ENCODE peak calls at places on chromosomes 2 and 18, in four cellular contexts. G, R, Q and O are unnamed samples.

GRCh38 chr2:14902953-14903352 is 270.4 kb downstream of the LRATD1 start:
- DNase-seq in G (no peak), R (no peak), Q (no peak), O (no peak)

GRCh38 chr2:239154971-239155805 is 245.6 kb downstream of the HDAC4 start:
- DNase-seq in G (no peak), R (no peak), Q (no peak), O (no peak)

GRCh38 chr2:41932241-41933034 is 115.4 kb upstream of the PKDCC start:
- DNase-seq in G (peak), R (no peak), Q (no peak), O (no peak)

GRCh38 chr18:74082476-74083070 is 65.1 kb downstream of the FBXO15 start:
- DNase-seq in G (no peak), R (peak), Q (peak), O (peak)

GRCh38 chr2:2157400-2157799 is 173.7 kb downstream of the MYT1L start:
- DNase-seq in G (no peak), R (no peak), Q (no peak), O (no peak)

GRCh38 chr2:120775801-120776589 is 40.3 kb downstream of the GLI2 start:
- DNase-seq in G (no peak), R (no peak), Q (no peak), O (no peak)

GRCh38 chr18:36199691-36200295 is 12.5 kb downstream of the MOCOS start:
- DNase-seq in G (no peak), R (no peak), Q (no peak), O (no peak)

GRCh38 chr2:54597153-54597827 is 126.2 kb upstream of the EML6 start:
- DNase-seq in G (no peak), R (no peak), Q (no peak), O (no peak)

GRCh38 chr18:63708650-63709049 is 5.9 kb downstream of the SERPINB11 start:
- DNase-seq in G (no peak), R (no peak), Q (no peak), O (no peak)

GRCh38 chr18:46302866-46303485 is 198.8 kb downstream of the HAUS1 start:
- DNase-seq in G (no peak), R (no peak), Q (no peak), O (no peak)

GRCh38 chr2:146003337-146003736 is 1483.4 kb upstream of the ZEB2 start:
- DNase-seq in G (no peak), R (no peak), Q (no peak), O (no peak)

GRCh38 chr18:73564073-73564472 is 583.6 kb downstream of the FBXO15 start:
- DNase-seq in G (no peak), R (no peak), Q (no peak), O (no peak)

GRCh38 chr2:68807821-68808266 is 63.4 kb downstream of the BMP10 start:
- DNase-seq in G (no peak), R (no peak), Q (no peak), O (no peak)

GRCh38 chr18:3984163-3984757 is 470.8 kb downstream of the DLGAP1 start:
- DNase-seq in G (no peak), R (peak), Q (no peak), O (no peak)

GRCh38 chr2:178863856-178864620 is 56.8 kb upstream of the TTN start:
- DNase-seq in G (no peak), R (no peak), Q (no peak), O (no peak)

GRCh38 chr18:37393945-37394609 is 171.5 kb downstream of the CELF4 start:
- DNase-seq in G (peak), R (no peak), Q (no peak), O (peak)

GRCh38 chr18:59454909-59455727 is 96.1 kb upstream of the LMAN1 start:
- DNase-seq in G (no peak), R (no peak), Q (no peak), O (peak)

GRCh38 chr2:127567351-127567854 is 31.9 kb downstream of the MYO7B start:
- DNase-seq in G (no peak), R (no peak), Q (no peak), O (no peak)

GRCh38 chr2:118179445-118179844 is 91.2 kb downstream of the INSIG2 start:
- DNase-seq in G (no peak), R (no peak), Q (no peak), O (no peak)

GRCh38 chr2:43593241-43593640 is 2.6 kb downstream of the THADA start:
- DNase-seq in G (no peak), R (no peak), Q (no peak), O (no peak)

GRCh38 chr2:170162261-170162612 is 15.7 kb upstream of the MYO3B start:
- DNase-seq in G (no peak), R (no peak), Q (no peak), O (no peak)

GRCh38 chr2:224555823-224556366 is 29.3 kb downstream of the CUL3 start:
- DNase-seq in G (no peak), R (no peak), Q (no peak), O (no peak)

GRCh38 chr2:199309973-199310372 is 147.8 kb downstream of the SATB2 start:
- DNase-seq in G (no peak), R (no peak), Q (no peak), O (no peak)

GRCh38 chr2:240467659-240468299 is 32.3 kb downstream of the GPC1 start:
- DNase-seq in G (no peak), R (no peak), Q (no peak), O (no peak)

GRCh38 chr2:160719116-160719515 is 225.5 kb upstream of the RBMS1 start:
- DNase-seq in G (no peak), R (no peak), Q (no peak), O (no peak)

GRCh38 chr2:108417254-108417653 is 31.8 kb upstream of the GCC2 start:
- DNase-seq in G (no peak), R (no peak), Q (peak), O (peak)

GRCh38 chr2:191714925-191715324 is 37.0 kb downstream of the NABP1 start:
- DNase-seq in G (no peak), R (no peak), Q (no peak), O (peak)

GRCh38 chr18:23354625-23355024 is 98.5 kb upstream of the RIOK3 start:
- DNase-seq in G (peak), R (no peak), Q (peak), O (no peak)

GRCh38 chr2:197205590-197206215 is 104.9 kb downstream of the ANKRD44 start:
- DNase-seq in G (no peak), R (peak), Q (no peak), O (no peak)
- TF ChIP-seq BHLHE40 in G (no peak), R (no peak), Q (no peak), O (no peak)

GRCh38 chr2:137963535-137964065 is 673 bp upstream of the HNMT start:
- DNase-seq in G (no peak), R (no peak), Q (peak), O (no peak)

GRCh38 chr2:137964066-137964858 is at the start of gene HNMT:
- DNase-seq in G (peak), R (no peak), Q (peak), O (no peak)

GRCh38 chr2:137960223-137960622 is 4.0 kb upstream of the HNMT start:
- DNase-seq in G (no peak), R (no peak), Q (no peak), O (no peak)

GRCh38 chr2:137964859-137965459 is 686 bp downstream of the HNMT start:
- DNase-seq in G (no peak), R (no peak), Q (no peak), O (no peak)

DNA sequence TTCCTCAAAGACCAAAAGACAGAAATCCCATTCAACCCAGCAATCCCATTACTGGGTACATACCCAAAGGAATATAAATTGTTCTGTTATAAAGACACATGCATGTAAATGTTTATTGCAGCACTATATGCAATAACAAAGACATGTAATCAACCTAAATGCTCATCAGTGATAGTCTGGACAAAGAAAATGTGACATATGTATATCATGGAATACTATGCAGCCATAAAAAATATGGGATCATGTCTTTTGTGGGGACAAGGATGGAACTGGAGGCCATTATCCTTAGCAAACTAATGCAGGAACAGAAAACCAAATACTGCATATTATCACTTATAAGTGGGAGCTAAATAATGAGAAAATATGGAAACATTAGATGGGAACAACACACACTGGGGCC is 2.7 kb upstream of the HNMT start:
- DNase-seq in G (no peak), R (no peak), Q (no peak), O (no peak)
- TF ChIP-seq SP1 in G (no peak), R (no peak), Q (no peak), O (no peak)

DNA sequence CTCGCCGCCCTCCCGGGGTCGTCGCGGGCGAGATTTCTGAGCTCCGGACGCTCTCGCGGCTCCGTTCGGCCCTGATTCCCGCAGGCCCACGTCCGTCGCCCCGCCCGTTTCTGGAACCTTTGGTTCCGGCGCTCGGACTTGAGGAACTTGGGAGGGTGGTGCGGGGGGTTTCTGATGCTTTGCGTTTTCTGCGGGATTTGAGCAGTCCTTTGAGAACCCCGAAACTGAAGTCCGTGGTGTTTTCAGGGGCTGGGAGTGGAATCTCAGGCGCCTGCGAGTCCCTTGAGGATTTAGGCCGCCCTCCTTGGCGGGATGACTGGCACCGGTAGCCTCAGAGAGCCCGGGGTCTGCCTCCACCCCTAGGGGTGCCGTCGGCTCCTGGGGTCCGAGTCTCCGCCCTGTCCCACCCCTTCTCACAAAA is 336 bp downstream of the THNSL2 start:
- DNase-seq in G (no peak), R (no peak), Q (no peak), O (no peak)
- TF ChIP-seq BHLHE40 in G (no peak), R (no peak), Q (no peak), O (no peak)

GRCh38 chr2:8872821-8873432 is 35.5 kb upstream of the KIDINS220 start:
- DNase-seq in G (peak), R (peak), Q (peak), O (peak)
- TF ChIP-seq SP1 in G (no peak), R (no peak), Q (no peak), O (no peak)

GRCh38 chr2:97355176-97355575 is 234.5 kb downstream of the ANKRD36B start:
- DNase-seq in G (no peak), R (no peak), Q (no peak), O (no peak)

GRCh38 chr2:97355887-97356286 is 233.8 kb downstream of the ANKRD36B start:
- DNase-seq in G (no peak), R (no peak), Q (no peak), O (no peak)

GRCh38 chr2:97354576-97354975 is 235.1 kb downstream of the ANKRD36B start:
- DNase-seq in G (no peak), R (no peak), Q (no peak), O (no peak)

GRCh38 chr2:97360202-97360601 is 229.5 kb downstream of the ANKRD36B start:
- DNase-seq in G (no peak), R (no peak), Q (no peak), O (no peak)
- TF ChIP-seq BHLHE40 in G (no peak), R (no peak), Q (no peak), O (no peak)

GRCh38 chr2:86808315-86809161 is 17.8 kb upstream of the CD8A start:
- DNase-seq in G (peak), R (peak), Q (peak), O (peak)

GRCh38 chr2:86807121-86807461 is 16.4 kb upstream of the CD8A start:
- DNase-seq in G (no peak), R (no peak), Q (no peak), O (no peak)

GRCh38 chr2:86806059-86806857 is 15.5 kb upstream of the CD8A start:
- DNase-seq in G (no peak), R (no peak), Q (no peak), O (no peak)

GRCh38 chr2:86807462-86808275 is 17.0 kb upstream of the CD8A start:
- DNase-seq in G (no peak), R (no peak), Q (peak), O (peak)

DNA sequence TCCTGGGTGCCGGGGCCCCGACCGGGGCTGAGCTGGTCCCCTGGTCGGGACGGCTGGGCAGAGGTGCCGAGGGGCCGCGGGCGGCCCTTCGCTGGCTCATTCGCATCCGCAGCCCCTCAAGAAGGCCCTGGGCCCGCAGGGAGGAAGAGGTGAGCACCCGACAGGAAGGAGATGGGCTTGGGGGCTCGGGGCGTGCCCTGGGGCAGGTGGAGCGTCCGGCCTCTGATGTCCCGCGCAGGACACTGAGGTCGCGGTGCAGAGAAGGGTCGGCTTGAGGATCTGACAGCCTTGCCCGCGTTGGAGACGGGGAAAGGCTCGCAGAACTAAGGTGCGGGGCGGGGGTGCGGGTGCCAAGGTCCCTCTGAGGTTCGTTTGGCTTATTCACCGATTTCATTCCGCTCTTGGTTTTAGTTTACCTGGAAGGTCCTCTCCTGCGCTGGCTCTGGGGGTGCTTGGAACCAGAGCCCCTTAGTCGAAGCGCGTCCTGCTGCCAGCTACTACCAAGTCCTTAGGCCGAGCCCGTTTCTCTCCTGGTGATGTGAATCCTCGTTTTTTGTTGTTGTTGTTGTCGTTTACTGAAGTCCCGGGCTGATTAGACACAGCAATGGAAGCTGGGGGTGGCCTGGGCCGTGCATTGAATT is 18.9 kb upstream of the CD8A start:
- DNase-seq in G (no peak), R (no peak), Q (no peak), O (no peak)
- TF ChIP-seq SP1 in G (no peak), R (no peak), Q (no peak), O (no peak)